ENCODE peak calls at places on chromosomes 7 and 10, in four cellular contexts. One of them, this sample, is unnamed. For H3K4me1, the result is how much of the 10 kb centered on the place peaks cover.

GRCh38 chr10:122466866-122467470 is 5.6 kb downstream of the HTRA1 start:
- DNase-seq in tibial artery: no peak
- DNase-seq in aorta: no peak
- DNase-seq in lung: no peak
- DNase-seq in this sample: no peak

GRCh38 chr7:115869811-115870210 is 160.8 kb downstream of the TFEC start:
- DNase-seq in aorta: no peak
- DNase-seq in lung: no peak
- DNase-seq in tibial artery: no peak
- DNase-seq in this sample: no peak

GRCh38 chr10:130902929-130903328 is 408.6 kb downstream of the TCERG1L start:
- DNase-seq in lung: no peak
- DNase-seq in aorta: no peak
- DNase-seq in tibial artery: no peak
- DNase-seq in this sample: no peak

GRCh38 chr10:18195060-18195799 is 55.0 kb downstream of the CACNB2 start:
- DNase-seq in aorta: no peak
- DNase-seq in tibial artery: no peak
- DNase-seq in lung: no peak
- DNase-seq in this sample: peak

GRCh38 chr7:41689815-41690214 is 13.1 kb downstream of the INHBA start:
- DNase-seq in tibial artery: no peak
- DNase-seq in lung: no peak
- DNase-seq in aorta: no peak
- DNase-seq in this sample: no peak

GRCh38 chr7:157791666-157792065 is 454.9 kb downstream of the DNAJB6 start:
- DNase-seq in aorta: no peak
- DNase-seq in lung: no peak
- DNase-seq in tibial artery: no peak
- DNase-seq in this sample: no peak

GRCh38 chr10:61465807-61466425 is 12.7 kb upstream of the TMEM26 start:
- DNase-seq in lung: no peak
- DNase-seq in aorta: no peak
- DNase-seq in tibial artery: no peak
- DNase-seq in this sample: no peak

GRCh38 chr7:46586406-46586805 is 665.3 kb upstream of the IGFBP3 start:
- DNase-seq in lung: no peak
- DNase-seq in aorta: no peak
- DNase-seq in tibial artery: no peak
- DNase-seq in this sample: no peak

GRCh38 chr7:53229202-53229601 is 193.8 kb downstream of the POM121L12 start:
- DNase-seq in lung: no peak
- DNase-seq in aorta: no peak
- DNase-seq in tibial artery: no peak
- DNase-seq in this sample: no peak

GRCh38 chr7:112220877-112221434 is 14.5 kb downstream of the ZNF277 start:
- DNase-seq in lung: no peak
- DNase-seq in tibial artery: no peak
- DNase-seq in aorta: no peak
- DNase-seq in this sample: no peak

GRCh38 chr10:126212653-126213052 is 175.6 kb downstream of the ADAM12 start:
- DNase-seq in aorta: no peak
- DNase-seq in lung: no peak
- DNase-seq in tibial artery: no peak
- DNase-seq in this sample: no peak

GRCh38 chr7:1526271-1526754 is 4.2 kb upstream of the MAFK start:
- DNase-seq in lung: no peak
- DNase-seq in tibial artery: no peak
- DNase-seq in aorta: no peak
- DNase-seq in this sample: no peak

GRCh38 chr10:44506386-44506785 is 121.5 kb upstream of the CXCL12 start:
- DNase-seq in aorta: no peak
- DNase-seq in lung: no peak
- DNase-seq in tibial artery: no peak
- DNase-seq in this sample: no peak

GRCh38 chr10:28508304-28508925 is 24.5 kb upstream of the WAC start:
- DNase-seq in lung: no peak
- DNase-seq in aorta: no peak
- DNase-seq in tibial artery: no peak
- DNase-seq in this sample: no peak

GRCh38 chr10:31034041-31034918 is 2.6 kb upstream of the ZNF438 start:
- DNase-seq in tibial artery: no peak
- DNase-seq in lung: no peak
- DNase-seq in aorta: no peak
- DNase-seq in this sample: no peak

GRCh38 chr7:155471728-155472127 is 13.8 kb downstream of the EN2 start:
- DNase-seq in tibial artery: no peak
- DNase-seq in aorta: no peak
- DNase-seq in lung: no peak
- DNase-seq in this sample: no peak

GRCh38 chr7:5528071-5528814 is 104.6 kb upstream of the TNRC18 start:
- DNase-seq in aorta: peak
- DNase-seq in tibial artery: peak
- DNase-seq in lung: peak
- DNase-seq in this sample: peak

GRCh38 chr7:105776068-105776790 is 100.2 kb downstream of the ATXN7L1 start:
- DNase-seq in tibial artery: peak
- DNase-seq in lung: peak
- DNase-seq in aorta: peak
- DNase-seq in this sample: no peak

GRCh38 chr10:53690556-53691240 is 918.1 kb upstream of the MBL2 start:
- DNase-seq in aorta: no peak
- DNase-seq in lung: no peak
- DNase-seq in tibial artery: no peak
- DNase-seq in this sample: no peak

GRCh38 chr7:8443871-8444756 is 10.7 kb downstream of the NXPH1 start:
- DNase-seq in tibial artery: no peak
- DNase-seq in lung: no peak
- DNase-seq in aorta: no peak
- DNase-seq in this sample: no peak

GRCh38 chr10:26043469-26043868 is 109.4 kb downstream of the MYO3A start:
- DNase-seq in tibial artery: no peak
- DNase-seq in lung: no peak
- DNase-seq in aorta: no peak
- DNase-seq in this sample: no peak

GRCh38 chr7:46654546-46655443 is 733.7 kb upstream of the IGFBP3 start:
- DNase-seq in lung: no peak
- DNase-seq in tibial artery: no peak
- DNase-seq in aorta: no peak
- DNase-seq in this sample: no peak

GRCh38 chr10:3099291-3100092 is 32.1 kb downstream of the PFKP start:
- DNase-seq in tibial artery: peak
- DNase-seq in lung: no peak
- DNase-seq in aorta: peak
- DNase-seq in this sample: no peak

GRCh38 chr7:3697472-3697871 is 396.4 kb downstream of the SDK1 start:
- DNase-seq in tibial artery: no peak
- DNase-seq in aorta: no peak
- DNase-seq in lung: no peak
- DNase-seq in this sample: no peak

GRCh38 chr7:99218406-99219184 is 10.7 kb upstream of the KPNA7 start:
- DNase-seq in lung: no peak
- DNase-seq in tibial artery: no peak
- DNase-seq in aorta: no peak
- DNase-seq in this sample: no peak

GRCh38 chr7:48087349-48087748 is 1.7 kb upstream of the UPP1 start:
- DNase-seq in aorta: no peak
- DNase-seq in tibial artery: no peak
- DNase-seq in lung: no peak
- DNase-seq in this sample: no peak

GRCh38 chr10:19816420-19817250 is at the start of gene PLXDC2:
- DNase-seq in aorta: peak
- DNase-seq in lung: peak
- DNase-seq in tibial artery: peak
- DNase-seq in this sample: peak

GRCh38 chr10:94212876-94213595 is 149.7 kb downstream of the NOC3L start:
- DNase-seq in lung: no peak
- DNase-seq in aorta: no peak
- DNase-seq in tibial artery: peak
- DNase-seq in this sample: no peak

GRCh38 chr7:70693690-70694356 is 438.1 kb upstream of the GALNT17 start:
- DNase-seq in tibial artery: peak
- DNase-seq in aorta: peak
- DNase-seq in lung: peak
- DNase-seq in this sample: peak

GRCh38 chr7:43850348-43851116 is 18.8 kb downstream of the MRPS24 start:
- DNase-seq in aorta: no peak
- DNase-seq in tibial artery: no peak
- DNase-seq in lung: no peak
- DNase-seq in this sample: no peak

GRCh38 chr7:131357282-131357880 is 29.7 kb downstream of the MKLN1 start:
- DNase-seq in tibial artery: no peak
- DNase-seq in aorta: no peak
- DNase-seq in lung: no peak
- DNase-seq in this sample: no peak

GRCh38 chr7:131355917-131356777 is 28.5 kb downstream of the MKLN1 start:
- DNase-seq in tibial artery: no peak
- DNase-seq in lung: peak
- DNase-seq in aorta: no peak
- DNase-seq in this sample: no peak

GRCh38 chr7:131354390-131354789 is 26.7 kb downstream of the MKLN1 start:
- DNase-seq in lung: no peak
- DNase-seq in tibial artery: no peak
- DNase-seq in aorta: no peak
- DNase-seq in this sample: no peak

GRCh38 chr7:131359136-131359776 is 31.6 kb downstream of the MKLN1 start:
- DNase-seq in aorta: no peak
- DNase-seq in tibial artery: no peak
- DNase-seq in lung: no peak
- DNase-seq in this sample: no peak

GRCh38 chr7:131358636-131359035 is 31.0 kb downstream of the MKLN1 start:
- DNase-seq in lung: no peak
- DNase-seq in tibial artery: no peak
- DNase-seq in aorta: no peak
- DNase-seq in this sample: no peak
- H3K4me1 ChIP-seq in lung: under half
- H3K4me1 ChIP-seq in tibial artery: under half
- H3K4me1 ChIP-seq in aorta: under half
- H3K4me1 ChIP-seq in this sample: under half

DNA sequence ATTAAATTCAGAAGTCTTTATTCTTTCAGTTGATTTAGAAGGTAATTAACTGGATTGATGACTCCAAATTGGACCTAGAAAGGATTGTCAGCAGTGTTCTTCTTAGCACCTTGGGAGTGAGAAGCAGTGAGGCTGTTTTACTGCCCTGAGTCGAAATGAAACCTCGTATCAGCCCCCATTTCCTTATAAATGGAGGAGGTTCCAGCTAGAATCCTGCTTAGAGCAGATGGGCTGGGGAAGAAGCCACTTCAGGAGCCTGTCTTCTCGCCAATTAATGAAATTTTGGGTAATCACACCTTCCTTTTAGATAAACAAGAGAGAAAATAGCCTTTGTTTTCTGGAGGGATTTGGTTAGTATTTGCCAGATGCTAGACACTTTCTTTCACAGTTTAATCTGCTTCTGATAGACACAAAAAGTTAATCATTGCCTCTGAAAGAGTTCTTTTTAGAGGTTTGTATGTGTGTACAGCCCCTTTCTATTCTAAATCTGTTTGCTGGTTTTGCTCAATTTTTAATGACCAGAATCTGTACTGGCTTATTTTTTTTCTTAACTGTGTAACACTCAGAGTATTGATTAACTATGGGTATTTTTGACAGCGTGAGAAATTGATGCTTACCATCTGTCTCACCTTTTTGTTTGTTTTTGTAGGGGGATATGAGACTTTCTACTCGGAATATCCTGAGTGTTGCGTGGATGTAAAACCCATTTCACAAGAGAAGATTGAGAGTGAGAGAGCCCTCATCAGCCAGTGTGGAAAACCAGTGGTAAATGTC is 4.6 kb downstream of the DUSP5 start:
- DNase-seq in tibial artery: no peak
- DNase-seq in aorta: no peak
- DNase-seq in lung: no peak
- DNase-seq in this sample: no peak
- H3K4me1 ChIP-seq in tibial artery: under half
- H3K4me1 ChIP-seq in aorta: under half
- H3K4me1 ChIP-seq in lung: under half
- H3K4me1 ChIP-seq in this sample: under half

GRCh38 chr10:110481948-110482347 is 15.8 kb upstream of the DUSP5 start:
- DNase-seq in aorta: no peak
- DNase-seq in tibial artery: no peak
- DNase-seq in lung: no peak
- DNase-seq in this sample: no peak

GRCh38 chr10:110475722-110476515 is 21.8 kb upstream of the DUSP5 start:
- DNase-seq in aorta: no peak
- DNase-seq in lung: no peak
- DNase-seq in tibial artery: no peak
- DNase-seq in this sample: no peak

GRCh38 chr10:110479710-110480109 is 18.0 kb upstream of the DUSP5 start:
- DNase-seq in aorta: no peak
- DNase-seq in tibial artery: no peak
- DNase-seq in lung: no peak
- DNase-seq in this sample: no peak

GRCh38 chr10:110483633-110484032 is 14.1 kb upstream of the DUSP5 start:
- DNase-seq in tibial artery: no peak
- DNase-seq in lung: no peak
- DNase-seq in aorta: no peak
- DNase-seq in this sample: no peak

GRCh38 chr10:110480387-110480786 is 17.3 kb upstream of the DUSP5 start:
- DNase-seq in lung: no peak
- DNase-seq in aorta: no peak
- DNase-seq in tibial artery: no peak
- DNase-seq in this sample: no peak
- H3K4me1 ChIP-seq in lung: under half
- H3K4me1 ChIP-seq in aorta: under half
- H3K4me1 ChIP-seq in tibial artery: under half
- H3K4me1 ChIP-seq in this sample: under half

DNA sequence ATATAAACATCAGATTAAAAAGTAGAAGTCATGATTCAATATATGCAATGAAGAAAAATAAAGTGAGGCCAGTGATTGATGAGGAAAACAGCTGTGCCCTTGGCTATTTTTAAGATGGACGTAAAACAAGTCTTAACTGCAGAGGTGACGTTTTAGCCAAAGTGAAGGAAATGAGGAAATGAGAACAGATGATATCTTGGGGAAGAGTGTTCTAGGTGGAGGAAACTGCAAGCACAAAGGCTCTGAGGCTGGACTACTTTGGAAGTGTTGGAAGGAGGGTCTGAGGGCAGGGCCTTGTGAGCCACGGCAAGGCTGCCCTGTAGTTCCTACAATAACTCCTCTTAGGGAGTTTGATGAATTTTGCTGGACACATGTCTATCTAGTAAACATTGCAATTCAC is 140.5 kb upstream of the AKR1E2 start:
- DNase-seq in tibial artery: no peak
- DNase-seq in aorta: no peak
- DNase-seq in lung: no peak
- DNase-seq in this sample: no peak
- H3K4me1 ChIP-seq in tibial artery: under half
- H3K4me1 ChIP-seq in aorta: under half
- H3K4me1 ChIP-seq in lung: under half
- H3K4me1 ChIP-seq in this sample: under half

GRCh38 chr10:118738422-118738821 is 16.3 kb downstream of the CACUL1 start:
- DNase-seq in aorta: no peak
- DNase-seq in tibial artery: no peak
- DNase-seq in lung: no peak
- DNase-seq in this sample: no peak
- H3K4me1 ChIP-seq in aorta: under half
- H3K4me1 ChIP-seq in tibial artery: half or more
- H3K4me1 ChIP-seq in lung: under half
- H3K4me1 ChIP-seq in this sample: under half